ENCODE peak calls at places on chromosome 20, in eight cellular contexts. O is GM10248, K is lower lobe of right lung, W is HFFc6, E is mesothelial cell of epicardium, T is AG10803, X is A549, F is WTC11. B is an unnamed sample.

GRCh38 chr20:32035398-32035852 is 16.6 kb upstream of the HCK start:
- DNase-seq in F (no peak), E (no peak), X (no peak), O (no peak), T (no peak), W (no peak), K (no peak), B (no peak)

GRCh38 chr20:46122071-46122470 is 4.0 kb downstream of the CD40 start:
- DNase-seq in O (no peak), K (no peak), W (peak), F (no peak), T (peak), E (no peak), X (no peak), B (no peak)

GRCh38 chr20:31497838-31498540 is 16.3 kb upstream of the HM13 start:
- DNase-seq in T (peak), F (no peak), X (no peak), O (no peak), W (peak), K (no peak), E (no peak), B (no peak)

GRCh38 chr20:11453430-11453829 is 464.3 kb upstream of the BTBD3 start:
- DNase-seq in K (no peak), O (no peak), X (peak), E (no peak), W (peak), T (peak), F (no peak), B (no peak)

GRCh38 chr20:57378646-57379262 is 12.4 kb upstream of the RBM38 start:
- DNase-seq in F (no peak), X (no peak), E (no peak), W (no peak), O (no peak), T (no peak), K (no peak), B (no peak)

GRCh38 chr20:16100767-16101166 is 472.5 kb downstream of the KIF16B start:
- DNase-seq in O (no peak), F (no peak), T (no peak), X (no peak), K (no peak), W (no peak), E (no peak), B (no peak)

GRCh38 chr20:39263076-39263475 is 300.9 kb downstream of the DHX35 start:
- DNase-seq in K (no peak), E (no peak), F (no peak), T (peak), X (no peak), W (no peak), O (no peak), B (no peak)

GRCh38 chr20:36098364-36098763 is 56.2 kb upstream of the EPB41L1 start:
- DNase-seq in K (no peak), W (no peak), O (no peak), T (peak), X (no peak), E (no peak), F (no peak), B (peak)

GRCh38 chr20:11048739-11049138 is 374.9 kb upstream of the JAG1 start:
- DNase-seq in T (no peak), F (no peak), X (no peak), W (no peak), O (no peak), K (no peak), E (no peak), B (no peak)

GRCh38 chr20:42179768-42180167 is 561.6 kb upstream of the CHD6 start:
- DNase-seq in F (peak), E (no peak), K (no peak), X (no peak), W (no peak), O (no peak), T (no peak), B (no peak)

GRCh38 chr20:25233016-25233772 is 14.7 kb upstream of the PYGB start:
- DNase-seq in T (peak), W (peak), X (peak), F (no peak), K (peak), E (no peak), O (no peak), B (no peak)

GRCh38 chr20:58024241-58024721 is 204.2 kb downstream of the ANKRD60 start:
- DNase-seq in T (no peak), K (no peak), W (no peak), E (no peak), X (no peak), O (no peak), F (no peak), B (no peak)

GRCh38 chr20:58102252-58102651 is 126.2 kb downstream of the ANKRD60 start:
- DNase-seq in E (no peak), K (no peak), F (no peak), T (peak), W (peak), X (no peak), O (no peak), B (no peak)

GRCh38 chr20:34907616-34908469 is 31.4 kb downstream of the ACSS2 start:
- DNase-seq in X (peak), O (no peak), K (no peak), T (peak), F (no peak), E (no peak), W (peak), B (no peak)

GRCh38 chr20:10622657-10623418 is 51.0 kb downstream of the JAG1 start:
- DNase-seq in K (no peak), X (no peak), F (no peak), O (no peak), W (peak), E (no peak), T (peak), B (no peak)

GRCh38 chr20:46169245-46170171 is 51.4 kb downstream of the CD40 start:
- DNase-seq in T (no peak), X (no peak), K (no peak), F (no peak), E (no peak), W (no peak), O (no peak), B (no peak)

GRCh38 chr20:3663031-3663701 is at the start of gene GFRA4:
- DNase-seq in X (no peak), O (no peak), F (peak), W (no peak), E (no peak), T (no peak), K (no peak), B (no peak)

GRCh38 chr20:8151371-8151770 is 19.3 kb downstream of the PLCB1 start:
- DNase-seq in W (no peak), T (no peak), O (no peak), K (no peak), E (no peak), X (no peak), F (no peak), B (no peak)

GRCh38 chr20:53195882-53196610 is 223.9 kb downstream of the TSHZ2 start:
- DNase-seq in O (no peak), K (no peak), T (peak), E (no peak), X (no peak), F (no peak), W (no peak), B (no peak)
- TF ChIP-seq CTCF in O (no peak), K (no peak), T (no peak), E (no peak), X (no peak), F (no peak), W (no peak), B (no peak)

GRCh38 chr20:37755665-37756064 is 61.8 kb downstream of the CTNNBL1 start:
- DNase-seq in T (peak), F (no peak), W (no peak), K (no peak), E (no peak), X (no peak), O (no peak), B (no peak)

GRCh38 chr20:37756234-37756633 is 62.4 kb downstream of the CTNNBL1 start:
- DNase-seq in F (no peak), K (no peak), E (no peak), O (no peak), T (no peak), W (no peak), X (no peak), B (no peak)

GRCh38 chr20:37758332-37758731 is 64.5 kb downstream of the CTNNBL1 start:
- DNase-seq in X (peak), E (no peak), T (no peak), F (peak), K (no peak), O (no peak), W (no peak), B (no peak)

GRCh38 chr20:37759761-37760209 is 66.0 kb downstream of the CTNNBL1 start:
- DNase-seq in X (no peak), F (no peak), E (no peak), W (no peak), K (no peak), O (no peak), T (no peak), B (no peak)

GRCh38 chr20:37757550-37757949 is 63.7 kb downstream of the CTNNBL1 start:
- DNase-seq in F (peak), T (no peak), K (no peak), W (no peak), X (no peak), O (no peak), E (no peak), B (no peak)
- TF ChIP-seq CTCF in F (no peak), T (no peak), K (no peak), W (peak), X (no peak), O (no peak), E (no peak), B (no peak)

GRCh38 chr20:1266167-1266973 is at the start of gene SNPH:
- DNase-seq in O (peak), T (peak), F (peak), W (peak), K (peak), X (peak), E (peak), B (peak)
- TF ChIP-seq CTCF in O (no peak), T (no peak), F (no peak), W (peak), K (no peak), X (no peak), E (no peak), B (no peak)

DNA sequence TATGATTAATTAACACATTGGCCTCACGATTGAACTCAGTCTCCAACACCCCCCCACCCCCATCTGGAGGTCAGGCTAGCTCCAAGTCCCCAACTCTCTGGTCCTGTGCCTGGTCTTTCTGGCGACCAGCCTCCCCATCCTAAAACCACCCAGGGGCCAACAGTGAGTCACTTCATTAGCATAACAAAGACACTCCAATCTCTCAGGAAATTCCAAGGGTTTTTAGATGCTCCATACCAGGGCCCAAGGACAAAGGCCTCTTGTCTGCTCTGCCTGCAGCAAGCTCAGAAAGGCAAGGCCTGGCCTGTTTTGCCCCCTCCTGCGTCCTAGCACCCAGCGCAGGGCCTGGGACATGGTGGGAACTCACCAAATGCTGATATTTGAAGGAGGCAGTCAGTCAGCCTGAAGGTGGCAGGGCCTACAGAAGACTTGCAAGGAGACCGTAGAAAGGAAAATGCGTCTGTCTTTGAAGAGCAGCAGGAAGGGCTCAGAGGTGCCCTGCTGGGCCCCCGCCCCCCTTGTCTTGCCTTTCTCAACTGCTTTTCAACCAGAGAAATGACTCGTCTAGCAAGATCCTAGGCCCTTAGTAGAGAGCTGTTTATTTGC is 184.7 kb downstream of the CDH4 start:
- DNase-seq in F (peak), T (peak), W (peak), K (no peak), O (no peak), E (no peak), X (no peak), B (no peak)
- TF ChIP-seq CTCF in F (no peak), T (no peak), W (no peak), K (no peak), O (no peak), E (no peak), X (no peak), B (no peak)

DNA sequence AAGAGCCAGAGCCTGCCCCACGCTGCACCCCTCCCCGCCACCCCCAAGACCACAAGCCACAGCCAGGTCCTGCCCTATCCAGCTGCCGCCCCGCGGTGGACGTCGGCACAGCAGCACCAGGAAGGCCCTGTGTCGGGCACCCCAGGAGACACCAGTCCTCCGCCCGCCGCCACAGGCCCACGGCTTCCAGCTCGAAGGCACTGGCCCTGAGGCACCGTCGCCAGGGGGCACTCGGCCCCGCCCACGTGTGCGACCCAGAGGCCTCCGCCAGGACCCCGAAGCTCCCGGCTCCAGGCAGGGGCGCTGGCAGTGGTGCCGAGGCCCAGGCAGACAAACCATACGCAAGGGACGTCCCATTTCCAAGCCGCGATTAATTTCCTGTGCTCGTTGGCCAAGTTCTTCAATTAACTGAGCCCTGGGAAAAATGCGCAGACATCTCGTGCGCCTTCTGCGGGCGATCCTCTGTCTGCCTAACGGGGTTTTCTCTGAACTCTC is 19.4 kb downstream of the KCNQ2 start:
- DNase-seq in E (no peak), O (peak), X (peak), T (no peak), F (no peak), W (no peak), K (no peak), B (peak)
- TF ChIP-seq CTCF in E (no peak), O (no peak), X (peak), T (no peak), F (no peak), W (no peak), K (no peak), B (peak)

DNA sequence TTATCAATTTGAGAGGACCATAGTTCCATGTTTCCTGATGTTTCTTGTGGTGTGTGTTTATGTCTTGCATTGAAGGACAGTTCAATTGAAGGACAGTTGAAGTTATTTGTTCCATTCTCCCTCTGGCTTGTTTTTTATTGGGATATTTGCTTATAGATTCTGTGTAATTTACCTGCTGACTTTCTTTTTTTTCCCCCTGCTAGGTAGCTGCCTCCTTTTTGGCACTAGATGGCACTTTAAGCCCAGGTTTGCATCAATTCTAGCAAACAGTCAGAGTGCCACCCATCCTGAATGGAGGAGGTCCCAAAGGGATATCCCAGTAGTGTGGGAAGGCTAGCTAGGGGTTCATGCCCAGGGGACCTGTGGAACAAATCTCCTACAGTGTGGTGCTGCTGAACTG is 78.1 kb downstream of the CFAP61 start:
- DNase-seq in W (no peak), X (no peak), O (no peak), T (no peak), K (no peak), F (no peak), E (no peak), B (no peak)
- TF ChIP-seq CTCF in W (peak), X (peak), O (peak), T (peak), K (no peak), F (peak), E (no peak), B (peak)